ENCODE peak calls at places on chromosomes 11 and 22, in six cellular contexts. X, O, L, V, N and F are unnamed samples.

GRCh38 chr11:77089004-77089545 is 13.6 kb upstream of the OMP start:
- DNase-seq in N (peak; percentile 7), X (no peak), V (no peak), L (no peak), O (no peak), F (no peak)

GRCh38 chr11:4740735-4741134 is 29.0 kb downstream of the OR51F1 start:
- DNase-seq in L (no peak), V (no peak), X (no peak), N (no peak), O (no peak), F (no peak)

GRCh38 chr22:22242488-22242887 is 2.1 kb upstream of the VPREB1 start:
- DNase-seq in O (no peak), N (no peak), L (no peak), V (no peak), X (no peak), F (no peak)

GRCh38 chr11:19693146-19693545 is 19.5 kb upstream of the NAV2 start:
- DNase-seq in N (no peak), X (no peak), L (no peak), O (no peak), V (no peak), F (no peak)

GRCh38 chr11:110158317-110159200 is 65.4 kb downstream of the ZC3H12C start:
- DNase-seq in V (no peak), N (no peak), O (no peak), L (no peak), X (no peak), F (no peak)

GRCh38 chr11:78870655-78871054 is 296.0 kb upstream of the NARS2 start:
- DNase-seq in V (no peak), N (no peak), X (no peak), O (no peak), L (no peak), F (no peak)

GRCh38 chr22:32932176-32932575 is 126.0 kb downstream of the SYN3 start:
- DNase-seq in O (no peak), V (no peak), N (no peak), L (no peak), X (peak; percentile 56), F (no peak)

GRCh38 chr22:50282361-50283144 is 12.4 kb upstream of the MAPK11 start:
- DNase-seq in V (peak; percentile 82), L (no peak), O (no peak), N (no peak), X (peak; percentile 77), F (no peak)

GRCh38 chr22:47151490-47151889 is 389.0 kb downstream of the TBC1D22A start:
- DNase-seq in L (no peak), O (no peak), N (no peak), X (peak; percentile 44), V (no peak), F (no peak)

GRCh38 chr11:48063424-48063978 is 83.1 kb downstream of the PTPRJ start:
- DNase-seq in O (no peak), V (peak; percentile 88), L (no peak), X (peak; percentile 99), N (no peak), F (no peak)

GRCh38 chr11:1073261-1073724 is 1.4 kb upstream of the MUC2 start:
- DNase-seq in X (peak; percentile 46), N (peak; percentile 53), L (no peak), O (no peak), V (peak; percentile 78), F (no peak)

GRCh38 chr11:121557348-121557747 is 104.6 kb upstream of the SORL1-AS1 start:
- DNase-seq in L (no peak), V (no peak), N (no peak), X (peak; percentile 32), O (no peak), F (no peak)

GRCh38 chr22:46119729-46120419 is 30.5 kb upstream of the PPARA start:
- DNase-seq in N (peak; percentile 78), V (peak; percentile 85), L (no peak), O (no peak), X (peak; percentile 74), F (no peak)

GRCh38 chr22:31676700-31677099 is 14.7 kb upstream of the PISD start:
- DNase-seq in X (peak; percentile 74), V (peak; percentile 94), N (peak; percentile 96), O (peak; percentile 3), L (peak; percentile 86), F (no peak)

GRCh38 chr11:71197096-71197495 is 55.3 kb downstream of the SHANK2 start:
- DNase-seq in L (no peak), N (no peak), O (no peak), X (no peak), V (no peak), F (no peak)

GRCh38 chr11:124923296-124923695 is 4.2 kb downstream of the HEPN1 start:
- DNase-seq in L (no peak), N (no peak), X (no peak), V (no peak), O (no peak), F (no peak)

GRCh38 chr11:68997124-68997994 is 15.7 kb downstream of the MRGPRF start:
- DNase-seq in X (no peak), V (no peak), L (no peak), O (no peak), N (peak; percentile 20), F (no peak)

GRCh38 chr11:57584341-57584740 is 13.1 kb upstream of the SERPING1 start:
- DNase-seq in V (no peak), L (no peak), O (no peak), X (no peak), N (no peak), F (no peak)

GRCh38 chr11:18394928-18395734 is 768 bp downstream of the LDHA start:
- DNase-seq in L (peak; percentile 7), O (peak; percentile 44), X (peak; percentile 3), V (no peak), N (peak; percentile 52), F (no peak)

GRCh38 chr11:132685174-132685611 is 847.1 kb downstream of the OPCML start:
- DNase-seq in V (peak; percentile 71), O (no peak), N (no peak), L (no peak), X (peak; percentile 62), F (no peak)